ENCODE peak calls at places on chromosome 13, in seven cellular contexts. H, Z, I, M, Q, V and G are unnamed samples.

GRCh38 chr13:44109986-44110640 is 230.4 kb downstream of the LACC1 start:
- DNase-seq in I (no peak), Z (no peak), V (no peak), Q (no peak), M (no peak), H (no peak), G (no peak)

GRCh38 chr13:101554420-101555125 is 102.1 kb downstream of the ITGBL1 start:
- DNase-seq in Z (no peak), H (no peak), V (no peak), M (no peak), I (peak), Q (no peak), G (no peak)

GRCh38 chr13:77026783-77027621 is at the start of gene FBXL3:
- DNase-seq in Q (peak), H (peak), I (peak), V (peak), Z (peak), M (peak), G (peak)

GRCh38 chr13:20136781-20137703 is 23.8 kb downstream of the GJA3 start:
- DNase-seq in M (no peak), Z (no peak), V (peak), H (peak), I (no peak), Q (peak), G (peak)

GRCh38 chr13:20711301-20712044 is 8.0 kb downstream of the IL17D start:
- DNase-seq in I (no peak), H (no peak), Z (no peak), V (no peak), M (no peak), Q (no peak), G (peak)

GRCh38 chr13:111656439-111656838 is 336.0 kb downstream of the TEX29 start:
- DNase-seq in Q (no peak), V (no peak), I (no peak), Z (no peak), M (no peak), H (no peak), G (no peak)

GRCh38 chr13:41274881-41275280 is 11.5 kb upstream of the MTRF1 start:
- DNase-seq in M (no peak), H (no peak), I (no peak), Z (peak), V (no peak), Q (no peak), G (no peak)

GRCh38 chr13:102310691-102311432 is 91.0 kb downstream of the FGF14 start:
- DNase-seq in H (no peak), I (no peak), M (no peak), V (no peak), Q (no peak), Z (no peak), G (no peak)

GRCh38 chr13:79226938-79227337 is 179.1 kb downstream of the RBM26 start:
- DNase-seq in I (no peak), V (no peak), Z (no peak), H (no peak), Q (no peak), M (no peak), G (no peak)

GRCh38 chr13:80037505-80037888 is 303.4 kb downstream of the SPRY2 start:
- DNase-seq in Z (peak), H (peak), Q (no peak), M (no peak), I (peak), V (no peak), G (no peak)

GRCh38 chr13:39766464-39767167 is 111.2 kb downstream of the COG6 start:
- DNase-seq in Z (no peak), Q (no peak), V (no peak), I (no peak), H (no peak), M (no peak), G (no peak)
- TF ChIP-seq CTCF in Z (no peak), Q (no peak), V (no peak), I (no peak), H (no peak), M (no peak), G (no peak)

GRCh38 chr13:26605845-26606244 is 48.4 kb downstream of the WASF3 start:
- DNase-seq in M (no peak), H (no peak), I (no peak), V (no peak), Z (no peak), Q (no peak), G (no peak)
- TF ChIP-seq CTCF in M (no peak), H (no peak), I (peak), V (peak), Z (no peak), Q (no peak), G (peak)

DNA sequence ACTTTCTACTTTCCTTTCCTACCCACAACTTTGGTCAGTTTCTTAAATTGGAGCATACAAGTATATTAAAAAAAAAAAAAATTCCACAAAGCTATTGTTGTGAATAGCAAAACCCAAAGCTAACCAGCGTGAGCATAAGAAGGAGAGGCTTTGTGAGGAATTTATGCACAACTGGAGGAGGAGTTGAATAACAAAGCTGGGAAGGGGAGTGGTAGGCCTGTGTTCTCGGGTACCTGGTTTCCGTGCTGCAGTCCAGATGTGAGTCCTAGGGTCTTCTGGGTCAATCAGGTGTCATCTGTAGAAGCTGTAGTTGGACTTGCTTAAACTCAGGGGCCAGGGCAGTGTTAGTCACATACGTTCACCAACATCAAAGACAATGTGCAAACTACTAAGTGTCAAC is 422.5 kb upstream of the SGCG start:
- DNase-seq in Q (no peak), H (no peak), M (no peak), V (no peak), Z (no peak), I (no peak), G (no peak)
- TF ChIP-seq CTCF in Q (no peak), H (no peak), M (no peak), V (no peak), Z (no peak), I (no peak), G (no peak)

GRCh38 chr13:99702687-99703319 is 201.5 kb downstream of the TM9SF2 start:
- DNase-seq in Z (no peak), Q (no peak), M (no peak), H (no peak), V (no peak), I (no peak), G (no peak)
- TF ChIP-seq CTCF in Z (no peak), Q (no peak), M (no peak), H (no peak), V (no peak), I (no peak), G (no peak)

GRCh38 chr13:56198350-56198749 is 942.4 kb upstream of the PRR20A start:
- DNase-seq in H (no peak), V (no peak), Q (no peak), M (no peak), I (no peak), Z (no peak), G (no peak)
- TF ChIP-seq CTCF in H (no peak), V (no peak), Q (no peak), M (no peak), I (no peak), Z (no peak), G (no peak)

GRCh38 chr13:108733141-108733540 is 103.7 kb downstream of the MYO16 start:
- DNase-seq in I (no peak), M (no peak), Z (no peak), H (no peak), Q (no peak), V (no peak), G (no peak)

DNA sequence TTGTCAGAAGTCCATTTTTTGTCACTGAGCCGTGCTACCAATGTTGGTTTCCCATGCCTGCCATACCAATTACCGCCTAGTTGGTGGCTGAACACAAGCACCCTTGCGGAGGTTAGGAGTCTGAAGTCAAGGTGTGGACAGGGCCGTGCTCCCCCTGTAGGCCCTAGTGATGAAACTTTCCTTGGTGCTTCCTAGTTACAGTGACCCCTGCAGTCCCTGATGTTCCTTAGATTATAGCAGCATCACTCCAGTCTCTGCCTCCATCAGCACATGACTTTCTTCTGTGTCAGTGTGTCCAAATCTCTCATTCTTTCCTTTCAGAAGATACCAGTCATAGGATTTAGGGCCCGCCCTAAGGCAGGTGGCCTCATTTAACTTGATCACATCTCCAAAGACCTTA is 99.0 kb downstream of the MYO16 start:
- DNase-seq in M (no peak), H (no peak), V (no peak), Q (no peak), I (no peak), Z (no peak), G (no peak)
- TF ChIP-seq CTCF in M (no peak), H (no peak), V (peak), Q (no peak), I (peak), Z (no peak), G (peak)

GRCh38 chr13:45474584-45475454 is 10.1 kb downstream of the COG3 start:
- DNase-seq in Q (no peak), Z (no peak), I (no peak), H (no peak), M (no peak), V (no peak), G (no peak)

GRCh38 chr13:45473627-45474026 is 8.9 kb downstream of the COG3 start:
- DNase-seq in I (peak), Q (no peak), V (no peak), H (no peak), M (no peak), Z (no peak), G (no peak)

GRCh38 chr13:45468676-45469075 is 3.9 kb downstream of the COG3 start:
- DNase-seq in V (no peak), M (no peak), Z (no peak), H (no peak), Q (no peak), I (no peak), G (no peak)

GRCh38 chr13:45466359-45466758 is 1.6 kb downstream of the COG3 start:
- DNase-seq in H (no peak), Z (no peak), Q (no peak), I (no peak), M (no peak), V (no peak), G (no peak)

GRCh38 chr13:45472171-45472705 is 7.5 kb downstream of the COG3 start:
- DNase-seq in Q (no peak), H (peak), Z (peak), I (no peak), V (no peak), M (no peak), G (no peak)
- TF ChIP-seq CTCF in Q (no peak), H (no peak), Z (no peak), I (no peak), V (no peak), M (no peak), G (no peak)

GRCh38 chr13:52006491-52007245 is 4.6 kb downstream of the ATP7B start:
- DNase-seq in M (no peak), I (no peak), V (no peak), Z (no peak), Q (no peak), H (no peak), G (no peak)

GRCh38 chr13:52012512-52012836 is 276 bp downstream of the ALG11 start:
- DNase-seq in H (no peak), I (no peak), V (no peak), Z (no peak), M (no peak), Q (no peak), G (no peak)

GRCh38 chr13:52011690-52012511 is at the start of gene ALG11:
- DNase-seq in Z (peak), I (peak), V (peak), Q (peak), M (peak), H (peak), G (peak)

GRCh38 chr13:52009985-52010384 is 1.3 kb downstream of the ATP7B start:
- DNase-seq in V (no peak), I (no peak), Q (no peak), Z (no peak), H (no peak), M (no peak), G (no peak)

GRCh38 chr13:52010890-52011689 is at the start of gene ATP7B:
- DNase-seq in I (no peak), Z (no peak), Q (peak), H (no peak), V (peak), M (no peak), G (no peak)
- TF ChIP-seq CTCF in I (peak), Z (peak), Q (no peak), H (no peak), V (peak), M (no peak), G (peak)

DNA sequence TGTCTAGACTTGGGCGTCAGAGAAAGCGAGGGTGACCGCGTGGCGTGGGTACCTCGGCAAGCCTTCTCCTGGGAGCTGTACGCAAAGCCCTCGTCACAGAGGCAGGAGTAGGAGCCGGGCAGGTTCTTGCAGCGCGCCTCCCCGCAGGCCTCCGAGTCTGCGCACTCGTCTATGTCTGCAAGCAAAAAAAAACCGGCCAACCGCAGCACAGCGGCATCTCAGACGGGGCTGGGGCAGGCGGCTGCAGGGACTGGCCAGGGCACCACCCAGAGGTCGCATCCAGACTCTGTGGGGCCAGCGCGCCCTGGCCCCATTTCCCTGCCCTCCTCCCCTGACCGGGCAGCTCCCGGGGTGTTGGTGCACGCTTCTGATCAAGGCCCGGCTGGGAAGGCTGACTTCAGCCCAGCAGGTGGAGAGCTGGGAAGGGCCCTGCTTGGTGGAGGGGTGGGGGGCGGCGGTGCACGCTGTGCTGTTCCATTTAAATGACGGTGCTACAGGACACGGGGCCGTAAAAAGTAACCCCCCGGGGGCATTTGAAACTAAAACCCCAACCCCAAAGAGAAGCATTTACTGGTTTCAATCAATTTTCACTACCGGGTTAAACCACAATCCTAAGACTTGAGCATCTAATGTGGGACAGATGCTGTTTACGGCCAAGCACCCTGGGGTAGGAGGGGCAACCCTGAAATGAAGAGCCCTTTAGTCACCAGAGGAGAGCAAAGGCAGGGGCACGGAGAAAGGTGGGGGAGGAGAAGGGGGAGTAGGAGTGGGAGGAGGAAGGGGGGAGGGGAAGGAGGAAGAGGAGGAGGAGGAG is 28.2 kb downstream of the GAS6 start:
- DNase-seq in H (peak), Q (no peak), I (no peak), M (peak), Z (peak), V (no peak), G (no peak)
- TF ChIP-seq CTCF in H (no peak), Q (no peak), I (no peak), M (no peak), Z (no peak), V (no peak), G (no peak)